ENCODE peak calls at places on chromosome 7, in four cellular contexts. One of them, this sample, is unnamed.

GRCh38 chr7:23410446-23411183 is 59.7 kb downstream of the IGF2BP3 start:
- DNase-seq in keratinocyte: no peak
- DNase-seq in caudate nucleus: no peak
- DNase-seq in psoas muscle: no peak
- DNase-seq in this sample: peak; percentile 26

GRCh38 chr7:18421297-18422004 is 74.1 kb upstream of the HDAC9 start:
- DNase-seq in keratinocyte: no peak
- DNase-seq in caudate nucleus: no peak
- DNase-seq in psoas muscle: no peak
- DNase-seq in this sample: no peak

GRCh38 chr7:25845341-25845923 is 306.6 kb upstream of the NFE2L3 start:
- DNase-seq in keratinocyte: no peak
- DNase-seq in caudate nucleus: no peak
- DNase-seq in psoas muscle: no peak
- DNase-seq in this sample: no peak

GRCh38 chr7:86148501-86148900 is 495.2 kb upstream of the GRM3 start:
- DNase-seq in keratinocyte: no peak
- DNase-seq in caudate nucleus: no peak
- DNase-seq in psoas muscle: no peak
- DNase-seq in this sample: no peak

GRCh38 chr7:25098096-25099046 is 26.7 kb downstream of the CYCS start:
- DNase-seq in keratinocyte: no peak
- DNase-seq in caudate nucleus: no peak
- DNase-seq in psoas muscle: no peak
- DNase-seq in this sample: no peak

GRCh38 chr7:46508541-46508940 is 587.5 kb upstream of the IGFBP3 start:
- DNase-seq in keratinocyte: no peak
- DNase-seq in caudate nucleus: no peak
- DNase-seq in psoas muscle: no peak
- DNase-seq in this sample: no peak

GRCh38 chr7:30172451-30172850 is 37.7 kb downstream of the MTURN start:
- DNase-seq in keratinocyte: no peak
- DNase-seq in caudate nucleus: no peak
- DNase-seq in psoas muscle: no peak
- DNase-seq in this sample: peak; percentile 93

GRCh38 chr7:134710511-134710853 is 63.8 kb downstream of the BPGM start:
- DNase-seq in keratinocyte: no peak
- DNase-seq in caudate nucleus: no peak
- DNase-seq in psoas muscle: no peak
- DNase-seq in this sample: no peak

GRCh38 chr7:106737202-106737562 is 76.2 kb upstream of the CCDC71L start:
- DNase-seq in keratinocyte: no peak
- DNase-seq in caudate nucleus: no peak
- DNase-seq in psoas muscle: no peak
- DNase-seq in this sample: no peak

GRCh38 chr7:144144426-144144825 is 21.4 kb downstream of the OR2A14 start:
- DNase-seq in keratinocyte: no peak
- DNase-seq in caudate nucleus: no peak
- DNase-seq in psoas muscle: no peak
- DNase-seq in this sample: no peak

DNA sequence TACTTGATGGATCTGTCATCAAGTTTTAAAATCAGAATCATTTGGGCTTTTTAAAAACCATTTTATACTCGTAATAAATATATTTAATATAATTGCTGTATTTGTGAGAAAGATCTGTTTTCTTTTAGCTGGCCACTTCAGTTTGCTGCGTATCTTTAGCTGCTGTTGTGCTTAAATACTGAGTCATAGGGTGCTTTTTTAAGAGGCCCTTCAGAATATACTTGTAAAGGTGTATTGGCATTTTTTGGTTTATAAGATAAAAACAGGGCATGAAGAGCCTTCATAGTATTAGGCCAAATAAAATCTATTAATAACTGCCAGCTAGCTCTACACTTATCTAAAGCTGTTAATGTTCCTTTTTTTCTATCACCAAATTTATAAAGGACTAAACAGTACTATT is 43.8 kb downstream of the STK17A start:
- DNase-seq in keratinocyte: no peak
- DNase-seq in caudate nucleus: no peak
- DNase-seq in psoas muscle: no peak
- DNase-seq in this sample: no peak
- H3K27ac ChIP-seq in keratinocyte: no peak overlapping the region
- H3K27ac ChIP-seq in caudate nucleus: no peak overlapping the region
- H3K27ac ChIP-seq in psoas muscle: no peak overlapping the region
- H3K27ac ChIP-seq in this sample: peak overlapping the region; percentile 3

DNA sequence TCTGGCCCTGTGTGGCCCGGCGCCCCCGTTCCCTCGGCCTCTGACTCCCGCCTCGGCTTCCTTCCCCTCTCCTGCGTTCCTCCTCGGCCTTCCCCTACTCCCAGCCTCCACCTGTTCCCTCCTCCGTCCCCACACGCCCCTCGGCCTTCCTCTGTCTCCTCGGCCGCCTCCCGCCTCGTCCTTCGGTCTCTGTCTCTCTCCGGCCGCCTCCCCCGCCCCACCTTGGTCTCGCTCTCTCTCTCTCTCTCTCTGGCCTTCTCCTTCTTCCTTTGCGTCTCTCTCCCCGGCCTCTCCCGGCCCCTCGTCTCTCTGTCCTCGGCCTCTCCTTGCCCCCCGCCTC is 588 bp downstream of the GET4 start:
- DNase-seq in keratinocyte: no peak
- DNase-seq in caudate nucleus: no peak
- DNase-seq in psoas muscle: peak; percentile 81
- DNase-seq in this sample: no peak
- H3K27ac ChIP-seq in keratinocyte: peak overlapping the region; percentile 71
- H3K27ac ChIP-seq in caudate nucleus: peak overlapping the region; percentile 85
- H3K27ac ChIP-seq in psoas muscle: peak overlapping the region; percentile 89
- H3K27ac ChIP-seq in this sample: peak overlapping the region; percentile 77

DNA sequence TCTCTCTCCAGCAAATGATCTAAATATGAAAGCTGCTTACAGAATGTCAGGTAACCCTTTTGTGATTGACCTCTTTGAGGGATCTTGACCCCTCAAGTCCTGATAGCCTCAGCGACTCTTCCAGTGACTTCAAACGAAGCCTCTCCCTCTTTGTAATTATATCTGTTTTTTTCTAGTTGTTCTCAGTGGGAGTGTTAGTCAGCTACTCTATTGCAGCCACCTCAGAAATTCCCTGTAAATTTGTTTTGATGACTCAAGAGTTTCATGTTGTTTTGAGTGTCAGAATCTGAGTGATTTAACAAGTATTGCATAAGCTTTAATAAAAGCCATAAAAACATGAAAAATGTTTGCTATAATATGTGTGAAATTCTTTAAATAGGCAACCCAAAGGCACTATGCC is 94.2 kb upstream of the SEMA3C start:
- DNase-seq in keratinocyte: peak; percentile 26
- DNase-seq in caudate nucleus: no peak
- DNase-seq in psoas muscle: no peak
- DNase-seq in this sample: peak; percentile 83
- H3K27ac ChIP-seq in keratinocyte: peak overlapping the region; percentile 72
- H3K27ac ChIP-seq in caudate nucleus: no peak overlapping the region
- H3K27ac ChIP-seq in psoas muscle: no peak overlapping the region
- H3K27ac ChIP-seq in this sample: peak overlapping the region; percentile 88

GRCh38 chr7:90764848-90765570 is 168.9 kb downstream of the CDK14 start:
- DNase-seq in keratinocyte: no peak
- DNase-seq in caudate nucleus: no peak
- DNase-seq in psoas muscle: no peak
- DNase-seq in this sample: no peak
- H3K27ac ChIP-seq in keratinocyte: no peak overlapping the region
- H3K27ac ChIP-seq in caudate nucleus: no peak overlapping the region
- H3K27ac ChIP-seq in psoas muscle: no peak overlapping the region
- H3K27ac ChIP-seq in this sample: no peak overlapping the region

GRCh38 chr7:33904680-33905388 is 505 bp upstream of the BMPER start:
- DNase-seq in keratinocyte: no peak
- DNase-seq in caudate nucleus: peak; percentile 20
- DNase-seq in psoas muscle: peak; percentile 76
- DNase-seq in this sample: no peak
- H3K27ac ChIP-seq in keratinocyte: peak overlapping the region; percentile 20
- H3K27ac ChIP-seq in caudate nucleus: peak overlapping the region; percentile 55
- H3K27ac ChIP-seq in psoas muscle: peak overlapping the region; percentile 57
- H3K27ac ChIP-seq in this sample: no peak overlapping the region

This sample was measured in epithelial cell of prostate.